ENCODE peak calls at places on chromosomes 12 and 14, in ten cellular contexts. T is T-helper 2 cell, L is astrocyte of the spinal cord, O is neuronal stem cell, Y is SHP77, N is RPMI8226, M is COR-L47, A is stomach, I is D341Med, D is pons. G is an unnamed sample.

GRCh38 chr12:88185988-88186387 is 43.9 kb downstream of the TMTC3 start:
- DNase-seq in T (no peak), L (peak), O (no peak), Y (no peak), N (no peak), M (no peak), A (no peak), I (no peak), D (no peak), G (peak)

GRCh38 chr14:69261761-69262331 is 1.9 kb downstream of the GALNT16 start:
- DNase-seq in T (no peak), L (no peak), O (no peak), Y (no peak), N (no peak), M (no peak), A (no peak), I (no peak), D (no peak), G (peak)

GRCh38 chr14:87656315-87656714 is 336.7 kb downstream of the GALC start:
- DNase-seq in T (no peak), L (no peak), O (no peak), Y (no peak), N (no peak), M (no peak), A (no peak), I (no peak), D (no peak), G (no peak)

GRCh38 chr12:49041881-49042484 is 18.6 kb downstream of the KMT2D start:
- DNase-seq in T (no peak), L (no peak), O (no peak), Y (no peak), N (no peak), M (no peak), A (no peak), I (no peak), D (no peak), G (no peak)

GRCh38 chr12:3035815-3036702 is 41.1 kb upstream of the TSPAN9 start:
- DNase-seq in T (no peak), L (peak), O (no peak), Y (no peak), N (no peak), M (peak), A (no peak), I (peak), D (peak), G (peak)

GRCh38 chr12:55227643-55228042 is 6.8 kb downstream of the OR10A7 start:
- DNase-seq in T (no peak), L (no peak), O (no peak), Y (no peak), N (no peak), M (no peak), A (no peak), I (no peak), D (no peak), G (no peak)

GRCh38 chr12:126784328-126784921 is 1482.5 kb upstream of the TMEM132C start:
- DNase-seq in T (no peak), L (peak), O (peak), Y (peak), N (peak), M (peak), A (peak), I (peak), D (peak), G (peak)

GRCh38 chr14:77103954-77104353 is 5.9 kb downstream of the CIPC start:
- DNase-seq in T (no peak), L (no peak), O (no peak), Y (peak), N (no peak), M (no peak), A (no peak), I (no peak), D (peak), G (no peak)

GRCh38 chr14:22977684-22978486 is 4.5 kb downstream of the AJUBA start:
- DNase-seq in T (no peak), L (peak), O (peak), Y (peak), N (no peak), M (no peak), A (peak), I (peak), D (no peak), G (no peak)

GRCh38 chr14:87286191-87286590 is 706.8 kb downstream of the GALC start:
- DNase-seq in T (no peak), L (no peak), O (no peak), Y (no peak), N (no peak), M (no peak), A (no peak), I (no peak), D (no peak), G (no peak)

GRCh38 chr14:30283822-30284446 is 275.0 kb upstream of the G2E3 start:
- DNase-seq in T (no peak), L (peak), O (no peak), Y (peak), N (peak), M (no peak), A (no peak), I (peak), D (peak), G (peak)